ENCODE peak calls at places on chromosomes 7 and 10, in four cellular contexts. F is stomach, X is esophagus muscularis mucosa, E is adrenal gland. J is an unnamed sample. For H3K36me3, the result is how much of the 10 kb centered on the place peaks cover.

GRCh38 chr10:83037653-83038052 is 1101.7 kb upstream of the GHITM start:
- DNase-seq in F (no peak), X (no peak), E (no peak), J (no peak)

GRCh38 chr7:42247301-42247700 is 10.3 kb upstream of the GLI3 start:
- DNase-seq in F (no peak), X (no peak), E (no peak), J (no peak)

GRCh38 chr7:154566877-154567276 is 436.0 kb downstream of the PAXIP1 start:
- DNase-seq in F (no peak), X (no peak), E (no peak), J (no peak)

GRCh38 chr10:74991435-74991834 is 120.0 kb upstream of the SAMD8 start:
- DNase-seq in F (no peak), X (no peak), E (no peak), J (no peak)

GRCh38 chr10:63071145-63071544 is 62.0 kb upstream of the NRBF2 start:
- DNase-seq in F (peak), X (no peak), E (no peak), J (no peak)

GRCh38 chr10:178208-178607 is 43.0 kb downstream of the ZMYND11 start:
- DNase-seq in F (no peak), X (no peak), E (no peak), J (no peak)

GRCh38 chr7:123643495-123644428 is 11.9 kb upstream of the LMOD2 start:
- DNase-seq in F (no peak), X (no peak), E (peak), J (no peak)

GRCh38 chr7:128453836-128454804 is 1.6 kb upstream of the HILPDA start:
- DNase-seq in F (peak), X (peak), E (peak), J (no peak)

GRCh38 chr7:93307131-93307660 is 75.0 kb downstream of the VPS50 start:
- DNase-seq in F (no peak), X (no peak), E (no peak), J (no peak)

GRCh38 chr10:35433851-35434426 is 97.6 kb downstream of the CCNY start:
- DNase-seq in F (no peak), X (no peak), E (no peak), J (no peak)

GRCh38 chr7:87982163-87982562 is 48.1 kb downstream of the ADAM22 start:
- DNase-seq in F (no peak), X (no peak), E (no peak), J (no peak)

GRCh38 chr10:7756360-7756992 is 31.3 kb downstream of the KIN start:
- DNase-seq in F (peak), X (no peak), E (peak), J (no peak)

GRCh38 chr10:112783653-112784426 is 166.2 kb upstream of the TCF7L2 start:
- DNase-seq in F (no peak), X (peak), E (peak), J (no peak)

GRCh38 chr10:35876248-35876647 is 234.2 kb upstream of the FZD8 start:
- DNase-seq in F (no peak), X (no peak), E (no peak), J (no peak)

GRCh38 chr7:2803755-2804154 is 40.4 kb downstream of the GNA12 start:
- DNase-seq in F (no peak), X (no peak), E (no peak), J (no peak)

GRCh38 chr7:119936876-119937275 is 336.1 kb upstream of the KCND2 start:
- DNase-seq in F (no peak), X (no peak), E (no peak), J (no peak)

GRCh38 chr10:90834326-90834725 is 23.5 kb downstream of the HTR7 start:
- DNase-seq in F (no peak), X (no peak), E (no peak), J (no peak)

GRCh38 chr10:90378524-90379076 is 479.2 kb downstream of the HTR7 start:
- DNase-seq in F (no peak), X (no peak), E (no peak), J (no peak)

GRCh38 chr7:25963733-25964132 is 188.3 kb upstream of the NFE2L3 start:
- DNase-seq in F (peak), X (no peak), E (no peak), J (no peak)

GRCh38 chr10:132932461-132933307 is 9.7 kb downstream of the CFAP46 start:
- DNase-seq in F (no peak), X (no peak), E (no peak), J (no peak)

GRCh38 chr7:699260-700170 is 27.0 kb upstream of the DNAAF5 start:
- DNase-seq in F (no peak), X (no peak), E (no peak), J (no peak)

GRCh38 chr10:45354261-45354660 is 19.8 kb upstream of the ALOX5 start:
- DNase-seq in F (no peak), X (no peak), E (peak), J (no peak)

GRCh38 chr10:129725482-129725881 is 238.6 kb downstream of the EBF3 start:
- DNase-seq in F (no peak), X (no peak), E (no peak), J (no peak)

GRCh38 chr7:130293521-130293920 is 560 bp downstream of the CPA4 start:
- DNase-seq in F (no peak), X (no peak), E (no peak), J (no peak)

GRCh38 chr10:80539421-80539999 is 1.8 kb downstream of the SH2D4B start:
- DNase-seq in F (no peak), X (peak), E (no peak), J (no peak)

GRCh38 chr10:42690449-42691360 is 52.3 kb upstream of the ZNF33B start:
- DNase-seq in F (no peak), X (no peak), E (no peak), J (no peak)

DNA sequence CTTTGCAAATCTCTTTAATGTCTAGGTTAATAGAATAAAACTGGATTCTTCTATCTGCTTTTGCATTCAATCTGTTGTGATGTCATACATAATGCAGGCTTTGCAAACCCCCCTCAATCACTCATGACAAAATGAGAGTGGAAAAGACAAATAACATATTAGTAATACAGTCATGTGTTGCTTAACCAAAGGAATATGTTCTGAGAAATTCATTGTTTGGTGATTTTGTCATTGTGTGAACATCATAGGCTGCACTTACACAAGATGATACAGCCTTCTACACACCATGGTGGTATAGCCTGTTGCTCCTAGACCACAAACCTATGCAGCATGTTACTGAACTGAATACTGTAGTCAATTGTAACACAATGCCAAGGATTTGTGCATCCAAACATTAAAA is 87.3 kb upstream of the SEC61G start:
- DNase-seq in F (no peak), X (no peak), E (no peak), J (no peak)
- H3K36me3 ChIP-seq in F (under half), X (under half), E (under half), J (under half)

GRCh38 chr7:29360633-29361625 is 166.4 kb downstream of the CHN2 start:
- DNase-seq in F (no peak), X (no peak), E (no peak), J (no peak)
- TF ChIP-seq POLR2A in F (no peak), X (no peak), E (no peak), J (no peak)

GRCh38 chr7:151213826-151214225 is 3.5 kb upstream of the H2BK1 start:
- DNase-seq in F (no peak), X (no peak), E (no peak), J (no peak)

GRCh38 chr7:151210087-151210854 is at the start of gene H2BK1:
- DNase-seq in F (no peak), X (no peak), E (no peak), J (no peak)

GRCh38 chr7:151211155-151211772 is 976 bp upstream of the H2BK1 start:
- DNase-seq in F (no peak), X (no peak), E (no peak), J (no peak)

GRCh38 chr7:151215396-151215795 is 5.1 kb upstream of the H2BK1 start:
- DNase-seq in F (no peak), X (no peak), E (no peak), J (no peak)

GRCh38 chr7:151212626-151213025 is 2.3 kb upstream of the H2BK1 start:
- DNase-seq in F (no peak), X (no peak), E (no peak), J (no peak)
- H3K36me3 ChIP-seq in F (half or more), X (under half), E (under half), J (under half)

GRCh38 chr10:103680869-103681236 is 174.5 kb downstream of the SH3PXD2A start:
- DNase-seq in F (no peak), X (no peak), E (no peak), J (no peak)
- TF ChIP-seq POLR2A in F (no peak), X (no peak), E (no peak), J (no peak)

GRCh38 chr10:59880976-59881510 is 25.3 kb downstream of the CCDC6 start:
- DNase-seq in F (no peak), X (no peak), E (no peak), J (no peak)
- H3K36me3 ChIP-seq in F (under half), X (under half), E (under half), J (under half)

DNA sequence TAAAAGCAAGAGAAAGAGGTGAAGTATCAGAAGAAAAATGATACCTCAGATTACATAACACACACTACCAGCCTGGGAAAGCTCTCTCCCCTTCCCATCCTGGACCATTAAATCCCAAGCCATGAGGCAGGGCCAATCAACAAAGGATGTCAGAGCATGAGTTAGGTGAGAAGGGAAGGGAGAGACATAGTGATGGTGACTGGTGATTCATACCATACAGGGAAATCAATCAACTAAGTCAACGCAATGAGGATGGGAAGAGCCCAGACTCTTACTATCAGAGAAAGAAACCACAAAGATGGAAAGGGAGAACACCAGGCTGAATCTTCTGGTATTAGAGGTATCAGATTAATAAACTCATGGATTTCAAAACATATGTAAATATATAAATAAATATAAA is 185.4 kb downstream of the KMT2E start:
- DNase-seq in F (no peak), X (no peak), E (no peak), J (no peak)
- TF ChIP-seq POLR2A in F (no peak), X (no peak), E (no peak), J (no peak)

GRCh38 chr10:92641492-92641891 is 48.3 kb upstream of the HHEX start:
- DNase-seq in F (no peak), X (no peak), E (no peak), J (no peak)
- H3K36me3 ChIP-seq in F (under half), X (under half), E (under half), J (under half)

GRCh38 chr10:72331575-72332422 is 22.9 kb downstream of the DNAJB12 start:
- DNase-seq in F (peak), X (peak), E (peak), J (peak)
- TF ChIP-seq POLR2A in F (no peak), X (no peak), E (peak), J (peak)

GRCh38 chr7:12229046-12229445 is 18.0 kb downstream of the TMEM106B start:
- DNase-seq in F (no peak), X (no peak), E (no peak), J (no peak)
- H3K36me3 ChIP-seq in F (under half), X (under half), E (under half), J (under half)

J was measured in prostate gland.